ENCODE peak calls at places on chromosomes 1 and 21, in five cellular contexts. K, H, V, D and A are unnamed samples.

GRCh38 chr1:2347409-2347785 is 44.0 kb downstream of the MORN1 start:
- DNase-seq in K (no peak), H (no peak), V (no peak), D (no peak), A (no peak)

GRCh38 chr1:148264374-148265276 is 112.5 kb upstream of the NBPF11 start:
- DNase-seq in K (peak), H (no peak), V (no peak), D (peak), A (no peak)

GRCh38 chr1:15848143-15848928 is 829 bp downstream of the SPEN start:
- DNase-seq in K (peak), H (peak), V (peak), D (peak), A (peak)

GRCh38 chr1:185570962-185571361 is 163.2 kb upstream of the HMCN1 start:
- DNase-seq in K (peak), H (no peak), V (no peak), D (no peak), A (no peak)

GRCh38 chr1:243508303-243508713 is 252.5 kb downstream of the SDCCAG8 start:
- DNase-seq in K (no peak), H (no peak), V (peak), D (no peak), A (peak)

GRCh38 chr1:22471078-22471477 is 19.4 kb downstream of the ZBTB40 start:
- DNase-seq in K (no peak), H (no peak), V (no peak), D (peak), A (no peak)

GRCh38 chr1:116489231-116489697 is 81.6 kb downstream of the CD58 start:
- DNase-seq in K (peak), H (no peak), V (no peak), D (peak), A (no peak)

GRCh38 chr1:18597159-18598042 is 33.2 kb upstream of the PAX7 start:
- DNase-seq in K (peak), H (peak), V (peak), D (peak), A (peak)

GRCh38 chr1:219460561-219461511 is 152.1 kb downstream of the ZC3H11B start:
- DNase-seq in K (no peak), H (no peak), V (no peak), D (no peak), A (no peak)

GRCh38 chr1:228379165-228379460 is 27.5 kb downstream of the TRIM11 start:
- DNase-seq in K (peak), H (no peak), V (no peak), D (peak), A (no peak)

GRCh38 chr1:86018311-86018923 is 138.2 kb downstream of the COL24A1 start:
- DNase-seq in K (peak), H (no peak), V (no peak), D (peak), A (no peak)

GRCh38 chr1:44505210-44505993 is 100.3 kb downstream of the RNF220 start:
- DNase-seq in K (no peak), H (no peak), V (no peak), D (no peak), A (no peak)

GRCh38 chr1:23864801-23865542 is 3.1 kb downstream of the FUCA1 start:
- DNase-seq in K (no peak), H (no peak), V (no peak), D (no peak), A (no peak)

GRCh38 chr1:192088496-192088895 is 69.8 kb upstream of the RGS18 start:
- DNase-seq in K (no peak), H (no peak), V (no peak), D (no peak), A (no peak)

GRCh38 chr1:76068953-76069561 is 5.5 kb upstream of the ST6GALNAC3 start:
- DNase-seq in K (no peak), H (no peak), V (no peak), D (no peak), A (no peak)

GRCh38 chr1:206503591-206504362 is 3.6 kb upstream of the RASSF5 start:
- DNase-seq in K (peak), H (no peak), V (no peak), D (peak), A (no peak)

GRCh38 chr1:228861830-228862176 is 126.5 kb downstream of the RHOU start:
- DNase-seq in K (no peak), H (no peak), V (no peak), D (no peak), A (no peak)

GRCh38 chr1:206049293-206049692 is 3.7 kb upstream of the RHEX start:
- DNase-seq in K (no peak), H (no peak), V (no peak), D (no peak), A (no peak)

GRCh38 chr1:98104285-98104684 is 183.5 kb upstream of the DPYD start:
- DNase-seq in K (peak), H (no peak), V (no peak), D (peak), A (no peak)

GRCh38 chr1:77202746-77203145 is 16.5 kb downstream of the PIGK start:
- DNase-seq in K (no peak), H (no peak), V (no peak), D (no peak), A (no peak)

GRCh38 chr1:76939107-76939816 is 72.0 kb downstream of the ST6GALNAC5 start:
- DNase-seq in K (peak), H (no peak), V (no peak), D (peak), A (no peak)

GRCh38 chr1:153277852-153278251 is 18.4 kb downstream of the LORICRIN start:
- DNase-seq in K (peak), H (no peak), V (no peak), D (peak), A (no peak)

GRCh38 chr1:45299981-45300668 is 26.6 kb upstream of the HPDL start:
- DNase-seq in K (peak), H (peak), V (peak), D (peak), A (no peak)

GRCh38 chr1:182278144-182279054 is 113.2 kb downstream of the GLUL start:
- DNase-seq in K (no peak), H (no peak), V (no peak), D (no peak), A (no peak)

GRCh38 chr1:9859252-9860014 is 35.7 kb upstream of the CLSTN1 start:
- DNase-seq in K (no peak), H (no peak), V (no peak), D (no peak), A (no peak)

GRCh38 chr1:173570370-173571030 is 32.4 kb downstream of the SLC9C2 start:
- DNase-seq in K (no peak), H (no peak), V (no peak), D (no peak), A (no peak)

GRCh38 chr1:180123463-180123936 is 31.2 kb upstream of the QSOX1 start:
- DNase-seq in K (no peak), H (no peak), V (no peak), D (no peak), A (no peak)

GRCh38 chr21:35578350-35578782 is 482.0 kb downstream of the SETD4 start:
- DNase-seq in K (peak), H (no peak), V (no peak), D (peak), A (no peak)

GRCh38 chr1:15578921-15579682 is 5.7 kb downstream of the AGMAT start:
- DNase-seq in K (no peak), H (peak), V (peak), D (no peak), A (peak)

GRCh38 chr1:205495237-205495823 is 9.1 kb upstream of the CDK18 start:
- DNase-seq in K (no peak), H (no peak), V (no peak), D (no peak), A (no peak)

GRCh38 chr1:184425449-184426277 is 38.8 kb downstream of the C1orf21 start:
- DNase-seq in K (no peak), H (no peak), V (no peak), D (no peak), A (no peak)

GRCh38 chr1:116997011-116997410 is 4.5 kb upstream of the CD101 start:
- DNase-seq in K (peak), H (no peak), V (no peak), D (no peak), A (no peak)